ENCODE peak calls at places on chromosome 21, in nine cellular contexts. One of them, this sample, is unnamed.

GRCh38 chr21:43890042-43890441 is 25.0 kb downstream of the AGPAT3 start:
- DNase-seq in A549: no peak
- DNase-seq in GM18507: no peak
- DNase-seq in small intestine: no peak
- DNase-seq in SJSA1: no peak
- DNase-seq in ovary: peak
- DNase-seq in NCI-H526: no peak
- DNase-seq in HCT116: no peak
- DNase-seq in activated CD4-positive, CD25-positive, alpha-beta regulatory T cell: no peak
- DNase-seq in this sample: no peak

GRCh38 chr21:45950740-45951515 is 30.6 kb upstream of the COL6A1 start:
- DNase-seq in small intestine: no peak
- DNase-seq in activated CD4-positive, CD25-positive, alpha-beta regulatory T cell: no peak
- DNase-seq in A549: no peak
- DNase-seq in ovary: peak
- DNase-seq in SJSA1: no peak
- DNase-seq in GM18507: no peak
- DNase-seq in NCI-H526: no peak
- DNase-seq in HCT116: peak
- DNase-seq in this sample: peak

GRCh38 chr21:45330075-45330781 is 42.5 kb upstream of the POFUT2 start:
- DNase-seq in activated CD4-positive, CD25-positive, alpha-beta regulatory T cell: no peak
- DNase-seq in GM18507: no peak
- DNase-seq in SJSA1: peak
- DNase-seq in ovary: peak
- DNase-seq in HCT116: no peak
- DNase-seq in A549: peak
- DNase-seq in small intestine: peak
- DNase-seq in NCI-H526: no peak
- DNase-seq in this sample: no peak

GRCh38 chr21:32186843-32187242 is 92.0 kb downstream of the MIS18A start:
- DNase-seq in NCI-H526: no peak
- DNase-seq in activated CD4-positive, CD25-positive, alpha-beta regulatory T cell: no peak
- DNase-seq in GM18507: no peak
- DNase-seq in small intestine: no peak
- DNase-seq in ovary: no peak
- DNase-seq in HCT116: no peak
- DNase-seq in SJSA1: no peak
- DNase-seq in A549: no peak
- DNase-seq in this sample: no peak

GRCh38 chr21:45487891-45488600 is 54.2 kb downstream of the SLC19A1 start:
- DNase-seq in SJSA1: no peak
- DNase-seq in GM18507: no peak
- DNase-seq in small intestine: no peak
- DNase-seq in activated CD4-positive, CD25-positive, alpha-beta regulatory T cell: no peak
- DNase-seq in A549: no peak
- DNase-seq in ovary: no peak
- DNase-seq in NCI-H526: no peak
- DNase-seq in HCT116: no peak
- DNase-seq in this sample: peak

GRCh38 chr21:31173881-31174555 is 135.7 kb upstream of the KRTAP19-8 start:
- DNase-seq in GM18507: no peak
- DNase-seq in small intestine: no peak
- DNase-seq in SJSA1: no peak
- DNase-seq in activated CD4-positive, CD25-positive, alpha-beta regulatory T cell: peak
- DNase-seq in HCT116: no peak
- DNase-seq in ovary: no peak
- DNase-seq in A549: no peak
- DNase-seq in NCI-H526: no peak
- DNase-seq in this sample: no peak

GRCh38 chr21:36547464-36547863 is 67.5 kb upstream of the CLDN14 start:
- DNase-seq in A549: no peak
- DNase-seq in SJSA1: no peak
- DNase-seq in activated CD4-positive, CD25-positive, alpha-beta regulatory T cell: no peak
- DNase-seq in NCI-H526: no peak
- DNase-seq in ovary: no peak
- DNase-seq in GM18507: no peak
- DNase-seq in HCT116: no peak
- DNase-seq in small intestine: no peak
- DNase-seq in this sample: no peak

GRCh38 chr21:42532466-42533181 is 19.0 kb downstream of the SLC37A1 start:
- DNase-seq in ovary: no peak
- DNase-seq in NCI-H526: no peak
- DNase-seq in HCT116: no peak
- DNase-seq in activated CD4-positive, CD25-positive, alpha-beta regulatory T cell: no peak
- DNase-seq in small intestine: peak
- DNase-seq in A549: no peak
- DNase-seq in SJSA1: no peak
- DNase-seq in GM18507: no peak
- DNase-seq in this sample: no peak

GRCh38 chr21:22711636-22712035 is 1713.4 kb downstream of the NCAM2 start:
- DNase-seq in activated CD4-positive, CD25-positive, alpha-beta regulatory T cell: no peak
- DNase-seq in A549: no peak
- DNase-seq in NCI-H526: no peak
- DNase-seq in ovary: no peak
- DNase-seq in HCT116: no peak
- DNase-seq in SJSA1: no peak
- DNase-seq in GM18507: no peak
- DNase-seq in small intestine: no peak
- DNase-seq in this sample: no peak

GRCh38 chr21:25456672-25457071 is 150.6 kb downstream of the MRPL39 start:
- DNase-seq in ovary: no peak
- DNase-seq in small intestine: no peak
- DNase-seq in SJSA1: no peak
- DNase-seq in NCI-H526: no peak
- DNase-seq in A549: no peak
- DNase-seq in GM18507: no peak
- DNase-seq in HCT116: no peak
- DNase-seq in activated CD4-positive, CD25-positive, alpha-beta regulatory T cell: no peak
- DNase-seq in this sample: peak

GRCh38 chr21:17554619-17555472 is 42.0 kb downstream of the CXADR start:
- DNase-seq in ovary: no peak
- DNase-seq in activated CD4-positive, CD25-positive, alpha-beta regulatory T cell: no peak
- DNase-seq in small intestine: peak
- DNase-seq in A549: peak
- DNase-seq in HCT116: no peak
- DNase-seq in SJSA1: peak
- DNase-seq in NCI-H526: no peak
- DNase-seq in GM18507: no peak
- DNase-seq in this sample: no peak

GRCh38 chr21:17497345-17497744 is 15.5 kb upstream of the CXADR start:
- DNase-seq in HCT116: no peak
- DNase-seq in A549: no peak
- DNase-seq in NCI-H526: no peak
- DNase-seq in SJSA1: no peak
- DNase-seq in activated CD4-positive, CD25-positive, alpha-beta regulatory T cell: no peak
- DNase-seq in ovary: no peak
- DNase-seq in GM18507: no peak
- DNase-seq in small intestine: no peak
- DNase-seq in this sample: no peak

GRCh38 chr21:32131960-32132359 is 146.9 kb downstream of the MIS18A start:
- DNase-seq in ovary: no peak
- DNase-seq in activated CD4-positive, CD25-positive, alpha-beta regulatory T cell: no peak
- DNase-seq in small intestine: no peak
- DNase-seq in A549: peak
- DNase-seq in NCI-H526: no peak
- DNase-seq in GM18507: no peak
- DNase-seq in SJSA1: peak
- DNase-seq in HCT116: no peak
- DNase-seq in this sample: peak

GRCh38 chr21:33019885-33020557 is 5.7 kb upstream of the OLIG2 start:
- DNase-seq in A549: no peak
- DNase-seq in HCT116: no peak
- DNase-seq in NCI-H526: peak
- DNase-seq in SJSA1: no peak
- DNase-seq in activated CD4-positive, CD25-positive, alpha-beta regulatory T cell: no peak
- DNase-seq in ovary: no peak
- DNase-seq in small intestine: no peak
- DNase-seq in GM18507: no peak
- DNase-seq in this sample: no peak

GRCh38 chr21:28473530-28474225 is 519.0 kb downstream of the LTN1 start:
- DNase-seq in small intestine: no peak
- DNase-seq in ovary: no peak
- DNase-seq in GM18507: no peak
- DNase-seq in NCI-H526: no peak
- DNase-seq in SJSA1: no peak
- DNase-seq in activated CD4-positive, CD25-positive, alpha-beta regulatory T cell: no peak
- DNase-seq in HCT116: no peak
- DNase-seq in A549: no peak
- DNase-seq in this sample: no peak

GRCh38 chr21:33840771-33841170 is 74.8 kb downstream of the ATP5PO start:
- DNase-seq in HCT116: no peak
- DNase-seq in GM18507: no peak
- DNase-seq in SJSA1: no peak
- DNase-seq in NCI-H526: no peak
- DNase-seq in ovary: no peak
- DNase-seq in A549: no peak
- DNase-seq in small intestine: no peak
- DNase-seq in activated CD4-positive, CD25-positive, alpha-beta regulatory T cell: no peak
- DNase-seq in this sample: no peak

GRCh38 chr21:17462276-17462981 is 50.4 kb upstream of the CXADR start:
- DNase-seq in activated CD4-positive, CD25-positive, alpha-beta regulatory T cell: no peak
- DNase-seq in NCI-H526: no peak
- DNase-seq in small intestine: peak
- DNase-seq in GM18507: no peak
- DNase-seq in A549: peak
- DNase-seq in ovary: no peak
- DNase-seq in HCT116: no peak
- DNase-seq in SJSA1: no peak
- DNase-seq in this sample: no peak

GRCh38 chr21:33368124-33368523 is 35.1 kb upstream of the IFNGR2 start:
- DNase-seq in NCI-H526: no peak
- DNase-seq in small intestine: peak
- DNase-seq in GM18507: no peak
- DNase-seq in A549: no peak
- DNase-seq in activated CD4-positive, CD25-positive, alpha-beta regulatory T cell: no peak
- DNase-seq in HCT116: no peak
- DNase-seq in ovary: no peak
- DNase-seq in SJSA1: no peak
- DNase-seq in this sample: no peak

GRCh38 chr21:22631066-22631465 is 1632.9 kb downstream of the NCAM2 start:
- DNase-seq in activated CD4-positive, CD25-positive, alpha-beta regulatory T cell: no peak
- DNase-seq in SJSA1: no peak
- DNase-seq in small intestine: no peak
- DNase-seq in A549: no peak
- DNase-seq in NCI-H526: no peak
- DNase-seq in HCT116: no peak
- DNase-seq in GM18507: no peak
- DNase-seq in ovary: no peak
- DNase-seq in this sample: no peak

GRCh38 chr21:26437326-26438009 is 135.6 kb downstream of the CYYR1 start:
- DNase-seq in activated CD4-positive, CD25-positive, alpha-beta regulatory T cell: no peak
- DNase-seq in NCI-H526: no peak
- DNase-seq in GM18507: no peak
- DNase-seq in small intestine: no peak
- DNase-seq in ovary: no peak
- DNase-seq in SJSA1: no peak
- DNase-seq in A549: no peak
- DNase-seq in HCT116: no peak
- DNase-seq in this sample: no peak